ENCODE peak calls at places on chromosomes 13 and 19, in eight cellular contexts. N is transverse colon, V is thyroid gland, G is NB4, D is H1, X is ovary, P is A549, R is IMR-90. B is an unnamed sample.
A peak's percentile ranks its signal among the peaks of the same experiment; 100 is the strongest.

GRCh38 chr13:67223024-67223423 is 7.1 kb downstream of the PCDH9 start:
- DNase-seq in G (no peak), D (no peak), X (no peak), V (no peak), P (no peak), N (no peak), R (peak; percentile 60), B (peak; percentile 34)

GRCh38 chr13:91058066-91058465 is 289.4 kb upstream of the MIR17HG start:
- DNase-seq in P (no peak), N (no peak), V (no peak), G (peak; percentile 24), D (no peak), X (no peak), R (no peak), B (no peak)

GRCh38 chr19:51059715-51060114 is 5.2 kb downstream of the KLK13 start:
- DNase-seq in X (no peak), D (no peak), P (no peak), V (no peak), N (no peak), G (no peak), R (no peak), B (no peak)

GRCh38 chr13:48201044-48201443 is 32.0 kb upstream of the ITM2B start:
- DNase-seq in V (no peak), D (no peak), R (no peak), P (no peak), X (no peak), N (peak; percentile 21), G (no peak), B (no peak)

GRCh38 chr13:33070713-33071112 is 54.5 kb downstream of the KL start:
- DNase-seq in P (no peak), N (no peak), G (no peak), D (no peak), V (no peak), X (no peak), R (peak; percentile 19), B (no peak)

GRCh38 chr19:20235156-20235555 is 68.1 kb downstream of the ZNF486 start:
- DNase-seq in P (no peak), G (no peak), R (no peak), N (no peak), X (no peak), D (no peak), V (no peak), B (no peak)

GRCh38 chr19:19071897-19072296 is 8.1 kb downstream of the SLC25A42 start:
- DNase-seq in R (no peak), G (no peak), X (no peak), D (no peak), P (no peak), N (no peak), V (no peak), B (no peak)

GRCh38 chr19:47352095-47352494 is 3.0 kb downstream of the DHX34 start:
- DNase-seq in V (no peak), R (no peak), P (no peak), G (no peak), D (no peak), N (no peak), X (no peak), B (no peak)

GRCh38 chr19:24051516-24051915 is 35.5 kb upstream of the ZNF254 start:
- DNase-seq in R (no peak), P (no peak), D (no peak), X (no peak), N (no peak), V (no peak), G (no peak), B (no peak)

GRCh38 chr19:50791594-50792245 is 1.5 kb downstream of the ACP4 start:
- DNase-seq in G (no peak), P (no peak), V (no peak), D (no peak), N (no peak), X (no peak), R (no peak), B (no peak)

GRCh38 chr13:54805743-54806142 is 1777.1 kb downstream of the OLFM4 start:
- DNase-seq in P (no peak), X (no peak), G (no peak), N (no peak), D (no peak), R (no peak), V (no peak), B (no peak)

GRCh38 chr19:13794388-13794751 is 873 bp upstream of the ZSWIM4 start:
- DNase-seq in R (peak; percentile 96), G (no peak), D (no peak), X (peak; percentile 91), V (peak; percentile 83), N (peak; percentile 78), P (no peak), B (peak; percentile 80)

GRCh38 chr13:39036212-39036611 is 1.7 kb downstream of the PROSER1 start:
- DNase-seq in V (peak; percentile 9), D (no peak), N (peak; percentile 21), X (no peak), R (peak; percentile 4), P (no peak), G (peak; percentile 63), B (no peak)

GRCh38 chr19:47813304-47813994 is 8.3 kb upstream of the CRX start:
- DNase-seq in G (peak; percentile 93), D (peak; percentile 99), P (peak; percentile 70), R (peak; percentile 18), X (peak; percentile 41), V (peak; percentile 53), N (peak; percentile 81), B (peak; percentile 35)

GRCh38 chr13:61170791-61171330 is 244.8 kb downstream of the PCDH20 start:
- DNase-seq in R (no peak), V (no peak), G (no peak), N (no peak), X (no peak), P (no peak), D (no peak), B (no peak)

GRCh38 chr19:45524575-45525129 is 17.4 kb downstream of the VASP start:
- DNase-seq in G (no peak), R (no peak), X (no peak), P (no peak), V (no peak), N (no peak), D (no peak), B (no peak)

GRCh38 chr13:84025828-84026227 is 143.6 kb upstream of the SLITRK1 start:
- DNase-seq in X (no peak), D (no peak), P (no peak), V (no peak), N (no peak), G (no peak), R (no peak), B (no peak)

GRCh38 chr19:5586300-5587070 is 18.7 kb upstream of the TINCR start:
- DNase-seq in R (no peak), X (no peak), N (no peak), D (no peak), V (no peak), G (peak; percentile 27), P (no peak), B (no peak)
- TF ChIP-seq POLR2A in R (no peak), X (no peak), N (no peak), D (no peak), V (no peak), G (no peak), P (no peak), B (no peak)

GRCh38 chr19:34888091-34888490 is 38.6 kb upstream of the ZNF30 start:
- DNase-seq in R (no peak), D (no peak), P (no peak), N (no peak), V (no peak), G (no peak), X (no peak), B (no peak)
- TF ChIP-seq POLR2A in R (no peak), D (no peak), P (no peak), N (no peak), V (no peak), G (no peak), X (no peak), B (no peak)

GRCh38 chr13:41263261-41263971 is at the start of gene MTRF1:
- DNase-seq in X (peak; percentile 73), N (peak; percentile 81), V (peak; percentile 78), G (peak; percentile 88), D (peak; percentile 82), R (peak; percentile 69), P (peak; percentile 71), B (peak; percentile 86)
- TF ChIP-seq POLR2A in X (no peak), N (peak; percentile 49), V (peak; percentile 28), G (peak; percentile 54), D (peak; percentile 71), R (no peak), P (peak; percentile 33), B (peak; percentile 85)

GRCh38 chr19:53519431-53519830 is 18.5 kb upstream of the ZNF331 start:
- DNase-seq in X (peak; percentile 71), D (no peak), N (no peak), P (no peak), V (peak; percentile 10), G (no peak), R (no peak), B (no peak)

GRCh38 chr19:53518716-53519115 is 19.2 kb upstream of the ZNF331 start:
- DNase-seq in V (no peak), R (no peak), D (no peak), G (no peak), P (no peak), X (no peak), N (no peak), B (no peak)

GRCh38 chr19:53520163-53520546 is 17.8 kb upstream of the ZNF331 start:
- DNase-seq in N (no peak), R (no peak), D (no peak), X (no peak), P (no peak), V (peak; percentile 8), G (no peak), B (no peak)

GRCh38 chr19:53521373-53522202 is 16.4 kb upstream of the ZNF331 start:
- DNase-seq in G (no peak), D (no peak), N (no peak), X (no peak), R (no peak), P (no peak), V (no peak), B (no peak)

GRCh38 chr19:53520547-53521372 is 17.2 kb upstream of the ZNF331 start:
- DNase-seq in X (peak; percentile 98), V (peak; percentile 98), G (peak; percentile 95), R (peak; percentile 98), D (peak; percentile 86), P (peak; percentile 95), N (peak; percentile 94), B (peak; percentile 100)
- TF ChIP-seq POLR2A in X (peak; percentile 29), V (no peak), G (no peak), R (no peak), D (no peak), P (peak; percentile 13), N (no peak), B (peak; percentile 55)

GRCh38 chr19:55259540-55260210 is 858 bp upstream of the PPP6R1 start:
- DNase-seq in R (no peak), D (no peak), V (no peak), N (no peak), X (no peak), G (peak; percentile 30), P (no peak), B (no peak)
- TF ChIP-seq POLR2A in R (no peak), D (no peak), V (no peak), N (no peak), X (no peak), G (no peak), P (no peak), B (no peak)

GRCh38 chr19:4375620-4376228 is 24.6 kb downstream of the SH3GL1 start:
- DNase-seq in N (peak; percentile 38), R (peak; percentile 81), X (peak; percentile 57), P (no peak), D (no peak), G (peak; percentile 90), V (no peak), B (peak; percentile 62)
- TF ChIP-seq POLR2A in N (no peak), R (no peak), X (no peak), P (no peak), D (no peak), G (no peak), V (no peak), B (no peak)

GRCh38 chr13:102566513-102566912 is 30.3 kb upstream of the TPP2 start:
- DNase-seq in D (no peak), V (no peak), X (no peak), R (no peak), N (no peak), G (no peak), P (no peak), B (no peak)
- TF ChIP-seq POLR2A in D (no peak), V (no peak), X (no peak), R (no peak), N (no peak), G (no peak), P (no peak), B (no peak)